ENCODE peak calls at places on chromosome 16, in six cellular contexts. H is NCI-H2081; C is tibial artery; D is stimulated activated CD4-positive, alpha-beta T cell treated with anti-CD3 and anti-CD28 coated beads, Interleukin-1b, Interleukin-23, amount 100 ng/mL, for 24 hours; W is hippocampal formation; K is HT1080. L is an unnamed sample.

GRCh38 chr16:51592013-51592501 is 441.0 kb upstream of the SALL1 start:
- DNase-seq in C (no peak), D (no peak), W (no peak), H (no peak), K (no peak), L (no peak)

GRCh38 chr16:87465306-87465705 is 27.5 kb downstream of the ZCCHC14 start:
- DNase-seq in C (peak; percentile 92), H (no peak), K (peak; percentile 75), D (no peak), W (no peak), L (no peak)

GRCh38 chr16:2585651-2586081 is 47.8 kb downstream of the PDPK1 start:
- DNase-seq in C (no peak), D (no peak), W (no peak), K (no peak), H (no peak), L (no peak)

GRCh38 chr16:15618392-15618791 is 24.6 kb downstream of the MARF1 start:
- DNase-seq in W (no peak), C (no peak), H (no peak), D (no peak), K (peak; percentile 54), L (no peak)

GRCh38 chr16:3021449-3022207 is 1.5 kb downstream of the TNFRSF12A start:
- DNase-seq in C (peak; percentile 77), D (no peak), H (no peak), W (no peak), K (peak; percentile 96), L (peak; percentile 93)

GRCh38 chr16:6483634-6484033 is 849.0 kb upstream of the RBFOX1 start:
- DNase-seq in D (no peak), H (no peak), C (no peak), W (no peak), K (no peak), L (no peak)

GRCh38 chr16:9846362-9847099 is 335.7 kb downstream of the GRIN2A start:
- DNase-seq in C (no peak), D (no peak), W (no peak), K (no peak), H (no peak), L (no peak)

GRCh38 chr16:56203052-56203451 is 11.8 kb downstream of the GNAO1 start:
- DNase-seq in D (peak; percentile 38), C (peak; percentile 42), H (no peak), W (peak; percentile 22), K (peak; percentile 69), L (no peak)

GRCh38 chr16:1708768-1709180 is 2.8 kb downstream of the MAPK8IP3 start:
- DNase-seq in C (no peak), K (peak; percentile 92), H (no peak), D (no peak), W (no peak), L (no peak)

GRCh38 chr16:70610273-70611223 is 35.8 kb upstream of the IL34 start:
- DNase-seq in C (no peak), K (no peak), H (no peak), D (no peak), W (no peak), L (no peak)

L was measured in smooth muscle cell of the brain vasculature.